ENCODE peak calls at places on chromosomes 2 and 18, in nine cellular contexts. X is kidney, F is heart left ventricle, T is tibial nerve, Y is RWPE2, L is ovary, Q is cardiac muscle cell, E is HCT116, C is neural progenitor cell. K is an unnamed sample. For H3K4me1, the result is how much of the 10 kb centered on the place peaks cover.

GRCh38 chr2:1715184-1716012 is 28.9 kb downstream of the PXDN start:
- DNase-seq in X (peak), F (peak), T (no peak), Y (no peak), L (peak), Q (no peak), E (no peak), C (no peak), K (no peak)

GRCh38 chr18:74412106-74412880 is 44.8 kb downstream of the DIPK1C start:
- DNase-seq in X (no peak), F (no peak), T (no peak), Y (no peak), L (no peak), Q (no peak), E (no peak), C (peak), K (no peak)

GRCh38 chr2:125185691-125186270 is 1160.7 kb downstream of the CNTNAP5 start:
- DNase-seq in X (no peak), F (no peak), T (no peak), Y (no peak), L (no peak), Q (no peak), E (no peak), C (no peak), K (no peak)

GRCh38 chr2:174492963-174493431 is 6.2 kb upstream of the GPR155 start:
- DNase-seq in X (no peak), F (no peak), T (no peak), Y (no peak), L (no peak), Q (no peak), E (no peak), C (no peak), K (no peak)

GRCh38 chr2:9629222-9630000 is 1.4 kb downstream of the YWHAQ start:
- DNase-seq in X (no peak), F (no peak), T (no peak), Y (no peak), L (no peak), Q (no peak), E (no peak), C (peak), K (no peak)

GRCh38 chr2:224146356-224147160 is 107.5 kb upstream of the SERPINE2 start:
- DNase-seq in X (no peak), F (no peak), T (no peak), Y (no peak), L (no peak), Q (peak), E (no peak), C (no peak), K (no peak)

GRCh38 chr2:237956402-237956736 is 10.4 kb upstream of the UBE2F start:
- DNase-seq in X (no peak), F (no peak), T (no peak), Y (no peak), L (no peak), Q (peak), E (no peak), C (peak), K (no peak)

GRCh38 chr18:23924813-23925212 is 89.7 kb upstream of the TTC39C start:
- DNase-seq in X (no peak), F (no peak), T (no peak), Y (no peak), L (no peak), Q (no peak), E (no peak), C (no peak), K (no peak)

GRCh38 chr2:224669449-224669848 is 46.7 kb downstream of the CCDC195 start:
- DNase-seq in X (no peak), F (no peak), T (no peak), Y (no peak), L (no peak), Q (no peak), E (no peak), C (no peak), K (no peak)

GRCh38 chr18:67483237-67483636 is 33.3 kb downstream of the DSEL start:
- DNase-seq in X (no peak), F (no peak), T (no peak), Y (no peak), L (no peak), Q (no peak), E (no peak), C (peak), K (no peak)

GRCh38 chr2:177400337-177400923 is 7.9 kb downstream of the AGPS start:
- DNase-seq in X (no peak), F (no peak), T (no peak), Y (no peak), L (no peak), Q (peak), E (no peak), C (no peak), K (no peak)

GRCh38 chr2:212936572-212936971 is 214.8 kb downstream of the IKZF2 start:
- DNase-seq in X (no peak), F (no peak), T (no peak), Y (peak), L (no peak), Q (no peak), E (no peak), C (no peak), K (no peak)

GRCh38 chr2:18752022-18752493 is 162.7 kb upstream of the NT5C1B start:
- DNase-seq in X (no peak), F (no peak), T (no peak), Y (no peak), L (no peak), Q (no peak), E (no peak), C (no peak), K (no peak)

GRCh38 chr2:12720181-12720580 is 3.4 kb downstream of the TRIB2 start:
- DNase-seq in X (no peak), F (no peak), T (no peak), Y (no peak), L (peak), Q (no peak), E (no peak), C (peak), K (no peak)

GRCh38 chr2:44107086-44107740 is 61.5 kb upstream of the PPM1B start:
- DNase-seq in X (no peak), F (no peak), T (no peak), Y (no peak), L (no peak), Q (no peak), E (no peak), C (no peak), K (no peak)

GRCh38 chr2:65980531-65980930 is 454.4 kb upstream of the MEIS1 start:
- DNase-seq in X (no peak), F (no peak), T (no peak), Y (no peak), L (no peak), Q (no peak), E (no peak), C (no peak), K (no peak)

GRCh38 chr2:74041726-74042125 is 57.0 kb downstream of the TET3 start:
- DNase-seq in X (no peak), F (no peak), T (no peak), Y (no peak), L (no peak), Q (no peak), E (no peak), C (no peak), K (no peak)

GRCh38 chr18:6628189-6628588 is 101.3 kb upstream of the ARHGAP28 start:
- DNase-seq in X (no peak), F (no peak), T (no peak), Y (no peak), L (peak), Q (no peak), E (no peak), C (no peak), K (no peak)

GRCh38 chr2:191165190-191165643 is 14.4 kb upstream of the STAT4 start:
- DNase-seq in X (no peak), F (no peak), T (no peak), Y (no peak), L (no peak), Q (peak), E (peak), C (peak), K (no peak)

GRCh38 chr2:226581661-226582060 is 218.0 kb downstream of the IRS1 start:
- DNase-seq in X (no peak), F (no peak), T (no peak), Y (no peak), L (no peak), Q (no peak), E (no peak), C (no peak), K (no peak)

GRCh38 chr18:7872569-7872968 is 305.5 kb downstream of the PTPRM start:
- DNase-seq in X (no peak), F (no peak), T (no peak), Y (no peak), L (no peak), Q (peak), E (peak), C (no peak), K (no peak)

GRCh38 chr18:35131387-35132283 is 90.4 kb downstream of the MAPRE2 start:
- DNase-seq in X (no peak), F (no peak), T (no peak), Y (no peak), L (no peak), Q (no peak), E (no peak), C (no peak), K (no peak)

GRCh38 chr2:70086838-70087702 is at the start of gene PCBP1:
- DNase-seq in X (peak), F (peak), T (peak), Y (peak), L (peak), Q (peak), E (peak), C (peak), K (peak)

GRCh38 chr2:167127135-167127534 is 238.9 kb downstream of the XIRP2 start:
- DNase-seq in X (no peak), F (no peak), T (peak), Y (no peak), L (no peak), Q (no peak), E (no peak), C (no peak), K (no peak)

GRCh38 chr2:240966906-240967680 is 31.3 kb upstream of the SNED1 start:
- DNase-seq in X (peak), F (peak), T (no peak), Y (peak), L (peak), Q (no peak), E (no peak), C (no peak), K (peak)

GRCh38 chr2:48952071-48952604 is 196.6 kb upstream of the LHCGR start:
- DNase-seq in X (no peak), F (no peak), T (no peak), Y (no peak), L (no peak), Q (no peak), E (no peak), C (no peak), K (no peak)

GRCh38 chr2:178828496-178828895 is 21.3 kb upstream of the TTN start:
- DNase-seq in X (no peak), F (no peak), T (no peak), Y (no peak), L (no peak), Q (no peak), E (no peak), C (no peak), K (no peak)

GRCh38 chr18:33744032-33744697 is 166.1 kb downstream of the ASXL3 start:
- DNase-seq in X (no peak), F (no peak), T (no peak), Y (no peak), L (no peak), Q (no peak), E (no peak), C (no peak), K (no peak)

GRCh38 chr2:53633441-53633840 is 134.2 kb upstream of the CHAC2 start:
- DNase-seq in X (no peak), F (no peak), T (no peak), Y (no peak), L (no peak), Q (no peak), E (no peak), C (no peak), K (no peak)

GRCh38 chr2:142716463-142717242 is 160.8 kb upstream of the KYNU start:
- DNase-seq in X (no peak), F (peak), T (no peak), Y (no peak), L (no peak), Q (peak), E (no peak), C (peak), K (no peak)

GRCh38 chr18:73318732-73319479 is 451.1 kb upstream of the NETO1 start:
- DNase-seq in X (no peak), F (no peak), T (no peak), Y (no peak), L (no peak), Q (no peak), E (no peak), C (no peak), K (no peak)

GRCh38 chr2:45706028-45706427 is 54.6 kb downstream of the PRKCE start:
- DNase-seq in X (no peak), F (no peak), T (no peak), Y (no peak), L (no peak), Q (no peak), E (no peak), C (no peak), K (no peak)

GRCh38 chr2:190497428-190497827 is 37.1 kb downstream of the NEMP2 start:
- DNase-seq in X (no peak), F (no peak), T (no peak), Y (no peak), L (no peak), Q (no peak), E (no peak), C (no peak), K (no peak)

GRCh38 chr18:9643549-9643948 is 29.2 kb upstream of the PPP4R1 start:
- DNase-seq in X (no peak), F (no peak), T (no peak), Y (no peak), L (no peak), Q (peak), E (peak), C (peak), K (no peak)
- H3K27ac ChIP-seq in X (no peak), F (no peak), T (no peak), Y (peak), L (no peak), Q (peak), E (no peak), C (no peak), K (no peak)

GRCh38 chr2:30732376-30732775 is 74.9 kb downstream of the CAPN13 start:
- DNase-seq in X (peak), F (no peak), T (no peak), Y (no peak), L (no peak), Q (no peak), E (no peak), C (no peak), K (no peak)
- H3K4me1 ChIP-seq in X (under half), F (under half), T (under half), Y (under half), L (under half), Q (under half), E (under half), C (under half), K (under half)

GRCh38 chr18:44803019-44803650 is 122.4 kb downstream of the SETBP1 start:
- DNase-seq in X (peak), F (peak), T (peak), Y (no peak), L (peak), Q (peak), E (no peak), C (no peak), K (peak)

GRCh38 chr18:44805176-44805575 is 124.5 kb downstream of the SETBP1 start:
- DNase-seq in X (no peak), F (no peak), T (no peak), Y (no peak), L (no peak), Q (no peak), E (no peak), C (no peak), K (no peak)

GRCh38 chr18:44805643-44806042 is 125.0 kb downstream of the SETBP1 start:
- DNase-seq in X (no peak), F (no peak), T (no peak), Y (no peak), L (no peak), Q (no peak), E (no peak), C (no peak), K (no peak)

GRCh38 chr18:44802508-44802907 is 121.8 kb downstream of the SETBP1 start:
- DNase-seq in X (no peak), F (no peak), T (no peak), Y (no peak), L (no peak), Q (no peak), E (no peak), C (no peak), K (no peak)

GRCh38 chr18:44804033-44804432 is 123.3 kb downstream of the SETBP1 start:
- DNase-seq in X (no peak), F (no peak), T (no peak), Y (no peak), L (no peak), Q (no peak), E (no peak), C (no peak), K (no peak)
- H3K27ac ChIP-seq in X (peak), F (peak), T (peak), Y (no peak), L (peak), Q (peak), E (no peak), C (no peak), K (peak)

DNA sequence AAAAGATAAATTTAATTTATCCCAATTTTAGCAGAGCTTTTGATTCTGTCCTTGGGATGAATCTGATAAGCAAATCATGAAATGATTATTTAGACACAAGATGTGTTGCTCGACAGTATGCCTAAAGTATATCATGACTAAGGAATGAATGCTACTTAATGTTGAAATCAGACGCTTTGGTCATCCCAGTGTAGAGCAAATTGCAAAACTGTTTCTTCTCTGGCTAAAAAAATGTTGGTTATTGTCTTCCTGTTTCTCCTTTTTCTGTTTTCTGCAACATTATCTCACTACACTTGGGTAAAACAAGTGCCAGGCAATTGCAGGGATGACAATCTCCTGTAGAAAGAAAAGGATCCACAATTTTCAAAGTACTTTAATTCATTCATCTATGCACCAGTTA is 66.4 kb downstream of the BABAM2 start:
- DNase-seq in X (no peak), F (no peak), T (no peak), Y (no peak), L (no peak), Q (no peak), E (no peak), C (no peak), K (no peak)
- H3K4me1 ChIP-seq in X (under half), F (under half), T (under half), Y (half or more), L (under half), Q (under half), E (under half), C (under half), K (half or more)

K was measured in psoas muscle.